ENCODE peak calls at places on chromosome 15, in nine cellular contexts. N, Z, D, B, L, J, P, E and R are unnamed samples.

GRCh38 chr15:64461577-64462162 is 1.3 kb downstream of the ZNF609 start:
- DNase-seq in Z (no peak), J (no peak), L (no peak), N (peak; percentile 57), B (peak; percentile 34), P (peak; percentile 33), E (peak; percentile 6), D (no peak), R (no peak)

GRCh38 chr15:39786444-39787056 is 3.9 kb upstream of the FSIP1 start:
- DNase-seq in Z (no peak), N (peak; percentile 82), B (no peak), J (no peak), P (peak; percentile 50), E (no peak), D (no peak), L (no peak), R (no peak)

GRCh38 chr15:23854535-23855252 is 167.6 kb upstream of the NDN start:
- DNase-seq in D (no peak), E (no peak), J (no peak), Z (no peak), N (no peak), P (no peak), B (peak; percentile 33), L (no peak), R (no peak)

GRCh38 chr15:89024418-89024817 is 63.8 kb upstream of the ABHD2 start:
- DNase-seq in N (no peak), J (no peak), L (no peak), Z (no peak), P (no peak), B (no peak), D (no peak), E (no peak), R (no peak)

GRCh38 chr15:66588537-66588936 is 22.7 kb upstream of the LCTL start:
- DNase-seq in J (peak; percentile 30), N (no peak), L (peak; percentile 25), Z (peak; percentile 83), B (peak; percentile 74), D (no peak), E (no peak), P (no peak), R (no peak)

GRCh38 chr15:58981808-58982475 is 5.5 kb upstream of the RNF111 start:
- DNase-seq in E (no peak), N (no peak), D (no peak), B (no peak), P (no peak), Z (no peak), L (no peak), J (no peak), R (no peak)

GRCh38 chr15:44719293-44719999 is 8.1 kb downstream of the B2M start:
- DNase-seq in Z (no peak), P (peak; percentile 21), D (no peak), L (no peak), B (no peak), E (no peak), J (no peak), N (no peak), R (no peak)

GRCh38 chr15:69500339-69500738 is 47.7 kb downstream of the RPLP1 start:
- DNase-seq in J (no peak), L (no peak), D (no peak), B (no peak), Z (peak; percentile 24), N (no peak), E (no peak), P (no peak), R (no peak)

GRCh38 chr15:58498821-58499580 is 67.2 kb downstream of the LIPC start:
- DNase-seq in D (no peak), E (no peak), J (no peak), N (no peak), L (no peak), Z (no peak), B (no peak), P (peak; percentile 67), R (no peak)

GRCh38 chr15:83276661-83277060 is 7.8 kb downstream of the BNC1 start:
- DNase-seq in B (no peak), P (peak; percentile 77), L (no peak), J (no peak), E (no peak), D (no peak), N (no peak), Z (no peak), R (no peak)

GRCh38 chr15:79221696-79222095 is 60.8 kb upstream of the ANKRD34C start:
- DNase-seq in E (no peak), N (no peak), D (no peak), J (no peak), L (no peak), Z (no peak), P (no peak), B (no peak), R (no peak)

GRCh38 chr15:69590201-69590600 is 137.6 kb downstream of the RPLP1 start:
- DNase-seq in J (no peak), Z (no peak), P (no peak), N (peak; percentile 27), E (no peak), D (no peak), B (no peak), L (no peak), R (no peak)

GRCh38 chr15:100515758-100516157 is 13.0 kb downstream of the CERS3 start:
- DNase-seq in J (no peak), Z (no peak), L (no peak), P (no peak), N (no peak), D (no peak), E (no peak), B (no peak), R (no peak)

GRCh38 chr15:69749274-69749673 is 296.7 kb downstream of the RPLP1 start:
- DNase-seq in J (no peak), B (no peak), P (no peak), Z (no peak), D (no peak), N (no peak), E (no peak), L (no peak), R (no peak)

GRCh38 chr15:83653639-83654378 is at the start of gene ADAMTSL3:
- DNase-seq in N (peak; percentile 74), P (peak; percentile 50), J (peak; percentile 81), L (peak; percentile 92), Z (peak; percentile 78), B (peak; percentile 69), E (peak; percentile 80), D (peak; percentile 92), R (peak; percentile 91)

GRCh38 chr15:67510597-67511225 is 10.2 kb upstream of the C15orf61 start:
- DNase-seq in J (no peak), Z (no peak), L (no peak), D (no peak), E (no peak), P (peak; percentile 78), B (no peak), N (no peak), R (no peak)

GRCh38 chr15:62765916-62766315 is 276.6 kb upstream of the TPM1 start:
- DNase-seq in P (no peak), B (no peak), L (no peak), J (no peak), D (no peak), Z (no peak), E (no peak), N (no peak), R (no peak)

GRCh38 chr15:93029613-93030429 is 59.2 kb downstream of the RGMA start:
- DNase-seq in J (no peak), Z (peak; percentile 49), D (peak; percentile 68), E (no peak), N (no peak), L (no peak), P (peak; percentile 27), B (no peak), R (no peak)

GRCh38 chr15:36415643-36416042 is 163.8 kb upstream of the CDIN1 start:
- DNase-seq in B (no peak), E (no peak), D (no peak), J (no peak), Z (no peak), N (no peak), P (peak; percentile 80), L (no peak), R (no peak)

GRCh38 chr15:81410318-81410753 is 36.3 kb upstream of the TMC3 start:
- DNase-seq in E (peak; percentile 29), B (peak; percentile 75), P (peak; percentile 56), Z (peak; percentile 62), L (no peak), D (peak; percentile 77), N (peak; percentile 73), J (no peak), R (no peak)
- TF ChIP-seq CTCF in E (peak; percentile 59), B (peak; percentile 74), P (peak; percentile 37), Z (peak; percentile 73), L (peak; percentile 60), D (no peak), N (peak; percentile 63), J (peak; percentile 48), R (peak; percentile 42)

GRCh38 chr15:45891766-45892165 is 256.9 kb downstream of the SQOR start:
- DNase-seq in P (no peak), N (no peak), L (no peak), E (no peak), J (no peak), B (no peak), Z (no peak), D (no peak), R (no peak)
- H3K9me3 ChIP-seq in P (no peaks in the 10 kb centered on the region), N (no peaks in the 10 kb centered on the region), L (no peaks in the 10 kb centered on the region), E (no peaks in the 10 kb centered on the region), J (no peaks in the 10 kb centered on the region), B (no peaks in the 10 kb centered on the region), Z (no peaks in the 10 kb centered on the region), D (no peaks in the 10 kb centered on the region), R (no peaks in the 10 kb centered on the region)

GRCh38 chr15:85474700-85475316 is 94.4 kb downstream of the AKAP13 start:
- DNase-seq in B (no peak), Z (no peak), L (no peak), N (no peak), J (no peak), E (no peak), P (peak; percentile 22), D (no peak), R (no peak)

GRCh38 chr15:85472349-85472748 is 91.9 kb downstream of the AKAP13 start:
- DNase-seq in E (no peak), L (no peak), N (no peak), B (no peak), J (no peak), P (no peak), D (no peak), Z (no peak), R (no peak)

GRCh38 chr15:85475317-85475701 is 94.9 kb downstream of the AKAP13 start:
- DNase-seq in B (no peak), E (no peak), N (peak; percentile 43), L (no peak), Z (no peak), D (no peak), P (no peak), J (no peak), R (no peak)

GRCh38 chr15:85475711-85476110 is 95.3 kb downstream of the AKAP13 start:
- DNase-seq in Z (no peak), P (no peak), N (no peak), L (no peak), B (no peak), J (no peak), D (no peak), E (no peak), R (no peak)

GRCh38 chr15:85473455-85473854 is 93.1 kb downstream of the AKAP13 start:
- DNase-seq in L (no peak), Z (no peak), B (no peak), P (peak; percentile 78), E (no peak), D (no peak), N (no peak), J (no peak), R (no peak)
- TF ChIP-seq CTCF in L (no peak), Z (no peak), B (no peak), P (no peak), E (no peak), D (no peak), N (no peak), J (no peak), R (no peak)

GRCh38 chr15:47542312-47543094 is 174.8 kb upstream of the SEMA6D start:
- DNase-seq in Z (no peak), J (no peak), P (peak; percentile 2), B (no peak), E (no peak), N (no peak), L (no peak), D (no peak), R (no peak)
- H3K9me3 ChIP-seq in Z (no peaks in the 10 kb centered on the region), J (no peaks in the 10 kb centered on the region), P (no peaks in the 10 kb centered on the region), B (no peaks in the 10 kb centered on the region), E (no peaks in the 10 kb centered on the region), N (no peaks in the 10 kb centered on the region), L (no peaks in the 10 kb centered on the region), D (no peaks in the 10 kb centered on the region), R (no peaks in the 10 kb centered on the region)